ENCODE peak calls at places on chromosomes 12 and 14, in seven cellular contexts. T, Z, I, R, A, M and X are unnamed samples.

GRCh38 chr14:23539209-23539866 is 12.2 kb downstream of the ZFHX2 start:
- DNase-seq in T (peak), Z (peak), I (no peak), R (no peak), A (no peak), M (no peak), X (peak)

GRCh38 chr14:102589761-102590290 is 2.6 kb upstream of the RCOR1 start:
- DNase-seq in T (no peak), Z (no peak), I (no peak), R (no peak), A (no peak), M (no peak), X (no peak)

GRCh38 chr12:89706551-89707348 is 1.9 kb downstream of the ATP2B1 start:
- DNase-seq in T (peak), Z (peak), I (no peak), R (no peak), A (no peak), M (no peak), X (peak)

GRCh38 chr14:78405071-78405856 is 235.1 kb downstream of the NRXN3 start:
- DNase-seq in T (no peak), Z (no peak), I (no peak), R (peak), A (no peak), M (no peak), X (no peak)

GRCh38 chr12:65859519-65859918 is 35.2 kb downstream of the HMGA2 start:
- DNase-seq in T (peak), Z (no peak), I (no peak), R (no peak), A (no peak), M (no peak), X (peak)

GRCh38 chr14:23057757-23058653 is 685 bp upstream of the CDH24 start:
- DNase-seq in T (peak), Z (peak), I (no peak), R (peak), A (peak), M (peak), X (peak)

GRCh38 chr14:60736494-60736893 is 1.9 kb downstream of the MNAT1 start:
- DNase-seq in T (peak), Z (no peak), I (peak), R (no peak), A (no peak), M (no peak), X (peak)

GRCh38 chr12:67698711-67699603 is 50.4 kb downstream of the DYRK2 start:
- DNase-seq in T (peak), Z (no peak), I (peak), R (no peak), A (no peak), M (peak), X (peak)

GRCh38 chr12:109767991-109768900 is 54.6 kb downstream of the FAM222A start:
- DNase-seq in T (no peak), Z (no peak), I (no peak), R (no peak), A (no peak), M (no peak), X (no peak)

GRCh38 chr12:93079271-93079670 is 150.2 kb upstream of the EEA1 start:
- DNase-seq in T (no peak), Z (no peak), I (no peak), R (no peak), A (no peak), M (no peak), X (no peak)

GRCh38 chr12:14514946-14515345 is 52.7 kb downstream of the PLBD1 start:
- DNase-seq in T (no peak), Z (no peak), I (no peak), R (no peak), A (peak), M (no peak), X (peak)

GRCh38 chr12:89470741-89471504 is 53.7 kb downstream of the GALNT4 start:
- DNase-seq in T (peak), Z (no peak), I (no peak), R (no peak), A (no peak), M (no peak), X (peak)

GRCh38 chr12:49624919-49625577 is 1.7 kb downstream of the PRPF40B start:
- DNase-seq in T (peak), Z (no peak), I (no peak), R (no peak), A (no peak), M (no peak), X (peak)

GRCh38 chr12:10409387-10409786 is at the start of gene KLRC4:
- DNase-seq in T (peak), Z (no peak), I (no peak), R (no peak), A (no peak), M (no peak), X (no peak)

GRCh38 chr12:63400746-63401145 is 249.7 kb upstream of the AVPR1A start:
- DNase-seq in T (peak), Z (peak), I (no peak), R (no peak), A (no peak), M (no peak), X (no peak)

GRCh38 chr14:23013056-23014054 is 3.4 kb upstream of the C14orf93 start:
- DNase-seq in T (no peak), Z (no peak), I (no peak), R (no peak), A (no peak), M (no peak), X (no peak)

GRCh38 chr14:20624495-20625070 is 16.9 kb downstream of the OR6S1 start:
- DNase-seq in T (peak), Z (no peak), I (no peak), R (no peak), A (peak), M (no peak), X (peak)

GRCh38 chr14:54882521-54882920 is 20.1 kb downstream of the GCH1 start:
- DNase-seq in T (no peak), Z (no peak), I (no peak), R (no peak), A (no peak), M (no peak), X (no peak)

GRCh38 chr12:20475542-20475941 is 107.2 kb downstream of the PDE3A start:
- DNase-seq in T (peak), Z (no peak), I (no peak), R (no peak), A (no peak), M (no peak), X (no peak)

GRCh38 chr12:113187588-113187987 is 2.1 kb downstream of the RITA1 start:
- DNase-seq in T (no peak), Z (no peak), I (no peak), R (no peak), A (no peak), M (no peak), X (no peak)

GRCh38 chr12:22282283-22282682 is 52.2 kb downstream of the ST8SIA1 start:
- DNase-seq in T (peak), Z (no peak), I (no peak), R (no peak), A (no peak), M (no peak), X (peak)

GRCh38 chr12:99154264-99154982 is 493.1 kb upstream of the GARIN6 start:
- DNase-seq in T (no peak), Z (no peak), I (no peak), R (peak), A (no peak), M (no peak), X (no peak)

GRCh38 chr14:53630336-53630735 is 326.3 kb downstream of the BMP4 start:
- DNase-seq in T (no peak), Z (no peak), I (no peak), R (no peak), A (no peak), M (no peak), X (no peak)

GRCh38 chr14:89650077-89650978 is 233.3 kb upstream of the FOXN3 start:
- DNase-seq in T (no peak), Z (no peak), I (no peak), R (no peak), A (no peak), M (no peak), X (no peak)